ENCODE peak calls at places on chromosomes 1 and 21, in nine cellular contexts. S is CD14-positive monocyte; E is GM13976; H is ascending aorta; Z is T1000; B is activated T-helper 1 cell treated with anti-CD3 and anti-CD28 coated beads, Interleukin-12 subunit alpha, Interleukin-12 subunit beta, Interleukin-2, Interleukin-4 antibody, amounts not matched to agents 30 ng/mL and 10 ng/mL and 1 ng/mL, durations not matched to agents 14 hours and 24 hours and 36 hours; A is stimulated activated CD4-positive, alpha-beta T cell treated with anti-CD3 and anti-CD28 coated beads, Interleukin-1b, Interleukin-23, amount 100 ng/mL, for 4 hours; N is activated CD8-positive, alpha-beta memory T cell treated with anti-CD3 and anti-CD28 coated beads for 4 hours; L is fibroblast of the conjunctiva. C is an unnamed sample.
A peak's percentile ranks its signal among the peaks of the same experiment; 100 is the strongest.

GRCh38 chr21:46322351-46323226 is 1.1 kb downstream of the C21orf58 start:
- DNase-seq in S (no peak), E (no peak), H (no peak), Z (no peak), B (no peak), A (no peak), N (no peak), L (no peak), C (no peak)

GRCh38 chr1:153133267-153133666 is 17.4 kb downstream of the SPRR2G start:
- DNase-seq in S (no peak), E (no peak), H (no peak), Z (no peak), B (no peak), A (no peak), N (no peak), L (no peak), C (no peak)

GRCh38 chr21:34952701-34953100 is 96.4 kb downstream of the RUNX1 start:
- DNase-seq in S (no peak), E (no peak), H (no peak), Z (no peak), B (no peak), A (no peak), N (no peak), L (no peak), C (no peak)

GRCh38 chr1:156704930-156705320 is 458 bp downstream of the CRABP2 start:
- DNase-seq in S (peak; percentile 65), E (peak; percentile 37), H (peak; percentile 89), Z (peak; percentile 40), B (no peak), A (no peak), N (no peak), L (no peak), C (no peak)

GRCh38 chr1:8687053-8687452 is 130.4 kb downstream of the RERE start:
- DNase-seq in S (peak; percentile 46), E (no peak), H (no peak), Z (no peak), B (no peak), A (no peak), N (no peak), L (no peak), C (no peak)

GRCh38 chr1:231778009-231778719 is 151.6 kb downstream of the DISC1 start:
- DNase-seq in S (peak; percentile 58), E (no peak), H (no peak), Z (no peak), B (no peak), A (no peak), N (no peak), L (no peak), C (no peak)

GRCh38 chr1:35935436-35935835 is 4.5 kb downstream of the AGO3 start:
- DNase-seq in S (no peak), E (no peak), H (no peak), Z (no peak), B (no peak), A (no peak), N (no peak), L (no peak), C (no peak)

GRCh38 chr1:203871114-203871875 is 9.9 kb downstream of the SNRPE start:
- DNase-seq in S (no peak), E (peak; percentile 43), H (no peak), Z (peak; percentile 47), B (no peak), A (no peak), N (no peak), L (peak; percentile 68), C (no peak)

GRCh38 chr21:17436626-17437111 is 76.2 kb upstream of the CXADR start:
- DNase-seq in S (no peak), E (no peak), H (no peak), Z (no peak), B (no peak), A (no peak), N (no peak), L (no peak), C (no peak)

GRCh38 chr1:81847063-81847462 is 46.3 kb downstream of the ADGRL2 start:
- DNase-seq in S (no peak), E (no peak), H (no peak), Z (no peak), B (no peak), A (no peak), N (no peak), L (no peak), C (no peak)

C was measured in stimulated activated effector memory CD8-positive, alpha-beta T cell treated with anti-CD3 and anti-CD28 coated beads, Interleukin-12 subunit alpha, Interleukin-12 subunit beta, amount 100 ng/mL, for 72 hours.